ENCODE peak calls at places on chromosomes 12 and 14, in six cellular contexts. One of them, this sample, is unnamed.

GRCh38 chr14:103548463-103549351 is 13.8 kb downstream of the BAG5 start:
- DNase-seq in mammary epithelial cell: no peak
- DNase-seq in CD4-positive, alpha-beta T cell: no peak
- DNase-seq in occipital lobe: no peak
- DNase-seq in glomerular endothelial cell: no peak
- DNase-seq in psoas muscle: no peak
- DNase-seq in this sample: no peak

GRCh38 chr14:50340945-50341344 is 28.8 kb downstream of the DMAC2L start:
- DNase-seq in mammary epithelial cell: no peak
- DNase-seq in CD4-positive, alpha-beta T cell: no peak
- DNase-seq in occipital lobe: no peak
- DNase-seq in glomerular endothelial cell: no peak
- DNase-seq in psoas muscle: no peak
- DNase-seq in this sample: no peak

GRCh38 chr12:89351489-89352241 is 636 bp downstream of the DUSP6 start:
- DNase-seq in mammary epithelial cell: no peak
- DNase-seq in CD4-positive, alpha-beta T cell: peak; percentile 38
- DNase-seq in occipital lobe: peak; percentile 37
- DNase-seq in glomerular endothelial cell: no peak
- DNase-seq in psoas muscle: peak; percentile 70
- DNase-seq in this sample: no peak

GRCh38 chr12:12011880-12012260 is 58.9 kb upstream of the BCL2L14 start:
- DNase-seq in mammary epithelial cell: no peak
- DNase-seq in CD4-positive, alpha-beta T cell: no peak
- DNase-seq in occipital lobe: no peak
- DNase-seq in glomerular endothelial cell: no peak
- DNase-seq in psoas muscle: no peak
- DNase-seq in this sample: no peak

GRCh38 chr14:89267163-89267562 is 149.9 kb downstream of the FOXN3 start:
- DNase-seq in mammary epithelial cell: no peak
- DNase-seq in CD4-positive, alpha-beta T cell: no peak
- DNase-seq in occipital lobe: no peak
- DNase-seq in glomerular endothelial cell: no peak
- DNase-seq in psoas muscle: no peak
- DNase-seq in this sample: no peak

GRCh38 chr14:93619176-93619793 is 169.0 kb downstream of the PRIMA1 start:
- DNase-seq in mammary epithelial cell: peak; percentile 14
- DNase-seq in CD4-positive, alpha-beta T cell: no peak
- DNase-seq in occipital lobe: no peak
- DNase-seq in glomerular endothelial cell: peak; percentile 14
- DNase-seq in psoas muscle: no peak
- DNase-seq in this sample: peak; percentile 7

GRCh38 chr14:106556665-106557289 is 1030.4 kb downstream of the TMEM121 start:
- DNase-seq in mammary epithelial cell: no peak
- DNase-seq in CD4-positive, alpha-beta T cell: peak; percentile 68
- DNase-seq in occipital lobe: no peak
- DNase-seq in glomerular endothelial cell: no peak
- DNase-seq in psoas muscle: no peak
- DNase-seq in this sample: no peak

GRCh38 chr12:31832740-31833540 is 104.1 kb upstream of the AMN1 start:
- DNase-seq in mammary epithelial cell: no peak
- DNase-seq in CD4-positive, alpha-beta T cell: peak; percentile 3
- DNase-seq in occipital lobe: no peak
- DNase-seq in glomerular endothelial cell: no peak
- DNase-seq in psoas muscle: no peak
- DNase-seq in this sample: peak; percentile 46

GRCh38 chr14:99971087-99971928 is 93.9 kb upstream of the EVL start:
- DNase-seq in mammary epithelial cell: peak; percentile 78
- DNase-seq in CD4-positive, alpha-beta T cell: peak; percentile 75
- DNase-seq in occipital lobe: peak; percentile 79
- DNase-seq in glomerular endothelial cell: no peak
- DNase-seq in psoas muscle: peak; percentile 85
- DNase-seq in this sample: no peak

GRCh38 chr14:106060576-106060975 is 534.2 kb downstream of the TMEM121 start:
- DNase-seq in mammary epithelial cell: no peak
- DNase-seq in CD4-positive, alpha-beta T cell: no peak
- DNase-seq in occipital lobe: no peak
- DNase-seq in glomerular endothelial cell: no peak
- DNase-seq in psoas muscle: no peak
- DNase-seq in this sample: no peak

GRCh38 chr12:22543246-22544037 is 900 bp downstream of the C2CD5 start:
- DNase-seq in mammary epithelial cell: peak; percentile 53
- DNase-seq in CD4-positive, alpha-beta T cell: peak; percentile 33
- DNase-seq in occipital lobe: peak; percentile 59
- DNase-seq in glomerular endothelial cell: no peak
- DNase-seq in psoas muscle: peak; percentile 76
- DNase-seq in this sample: peak; percentile 35

GRCh38 chr12:109833307-109834189 is at the start of gene TRPV4:
- DNase-seq in mammary epithelial cell: peak; percentile 32
- DNase-seq in CD4-positive, alpha-beta T cell: no peak
- DNase-seq in occipital lobe: no peak
- DNase-seq in glomerular endothelial cell: no peak
- DNase-seq in psoas muscle: no peak
- DNase-seq in this sample: no peak

This sample was measured in GM12864.